ENCODE peak calls at places on chromosomes 11 and 22, in six cellular contexts. S is left lung, X is tibial nerve, E is lower leg skin, C is esophagus muscularis mucosa, H is neural crest cell. P is an unnamed sample.

GRCh38 chr11:72569966-72570892 is 104.0 kb downstream of the PDE2A start:
- DNase-seq in S (no peak), X (no peak), E (no peak), C (no peak), H (no peak), P (peak; percentile 89)

GRCh38 chr11:72222106-72222891 is 2.3 kb upstream of the INPPL1 start:
- DNase-seq in S (no peak), X (no peak), E (no peak), C (no peak), H (no peak), P (no peak)

GRCh38 chr11:69297926-69298777 is 4.2 kb downstream of the MYEOV start:
- DNase-seq in S (peak; percentile 90), X (peak; percentile 68), E (peak; percentile 78), C (no peak), H (no peak), P (peak; percentile 96)

GRCh38 chr11:100383357-100383865 is 303.7 kb upstream of the ARHGAP42 start:
- DNase-seq in S (no peak), X (no peak), E (no peak), C (no peak), H (no peak), P (no peak)

GRCh38 chr11:123304828-123305530 is 109.9 kb upstream of the CLMP start:
- DNase-seq in S (peak; percentile 45), X (no peak), E (no peak), C (no peak), H (no peak), P (no peak)

GRCh38 chr11:18521123-18521522 is 5.6 kb downstream of the TSG101 start:
- DNase-seq in S (no peak), X (no peak), E (no peak), C (no peak), H (no peak), P (no peak)

GRCh38 chr11:14323118-14323676 is 35.8 kb downstream of the RRAS2 start:
- DNase-seq in S (no peak), X (no peak), E (no peak), C (no peak), H (no peak), P (no peak)

GRCh38 chr22:43389227-43389836 is 22.5 kb upstream of the MPPED1 start:
- DNase-seq in S (peak; percentile 14), X (no peak), E (no peak), C (no peak), H (no peak), P (no peak)

GRCh38 chr11:125090816-125091215 is 20.6 kb downstream of the TMEM218 start:
- DNase-seq in S (no peak), X (no peak), E (no peak), C (no peak), H (no peak), P (no peak)

GRCh38 chr11:36062796-36063380 is 119.0 kb downstream of the LDLRAD3 start:
- DNase-seq in S (no peak), X (no peak), E (no peak), C (no peak), H (no peak), P (no peak)

GRCh38 chr22:27581688-27582087 is 219.9 kb downstream of the MN1 start:
- DNase-seq in S (peak; percentile 73), X (peak; percentile 91), E (peak; percentile 85), C (peak; percentile 97), H (no peak), P (no peak)

GRCh38 chr11:3223932-3224729 is 5.5 kb upstream of the MRGPRG start:
- DNase-seq in S (peak; percentile 26), X (no peak), E (no peak), C (no peak), H (no peak), P (no peak)

GRCh38 chr11:3189193-3189843 is 24.2 kb upstream of the OSBPL5 start:
- DNase-seq in S (no peak), X (no peak), E (no peak), C (no peak), H (no peak), P (no peak)

GRCh38 chr22:45531944-45532631 is 29.4 kb downstream of the FBLN1 start:
- DNase-seq in S (no peak), X (no peak), E (no peak), C (no peak), H (no peak), P (no peak)

GRCh38 chr11:48116843-48117242 is 99.8 kb upstream of the OR4B1 start:
- DNase-seq in S (no peak), X (no peak), E (no peak), C (no peak), H (no peak), P (no peak)

GRCh38 chr11:115338476-115338875 is 165.7 kb downstream of the CADM1 start:
- DNase-seq in S (no peak), X (no peak), E (no peak), C (no peak), H (no peak), P (no peak)

GRCh38 chr22:23070418-23071162 is at the start of gene GNAZ:
- DNase-seq in S (peak; percentile 34), X (no peak), E (no peak), C (no peak), H (peak; percentile 36), P (peak; percentile 45)

GRCh38 chr22:49723478-49724029 is 104.1 kb downstream of the BRD1 start:
- DNase-seq in S (no peak), X (no peak), E (no peak), C (peak; percentile 70), H (no peak), P (no peak)

GRCh38 chr11:64003807-64004589 is 17.8 kb downstream of the OTUB1 start:
- DNase-seq in S (no peak), X (no peak), E (no peak), C (no peak), H (no peak), P (no peak)

DNA sequence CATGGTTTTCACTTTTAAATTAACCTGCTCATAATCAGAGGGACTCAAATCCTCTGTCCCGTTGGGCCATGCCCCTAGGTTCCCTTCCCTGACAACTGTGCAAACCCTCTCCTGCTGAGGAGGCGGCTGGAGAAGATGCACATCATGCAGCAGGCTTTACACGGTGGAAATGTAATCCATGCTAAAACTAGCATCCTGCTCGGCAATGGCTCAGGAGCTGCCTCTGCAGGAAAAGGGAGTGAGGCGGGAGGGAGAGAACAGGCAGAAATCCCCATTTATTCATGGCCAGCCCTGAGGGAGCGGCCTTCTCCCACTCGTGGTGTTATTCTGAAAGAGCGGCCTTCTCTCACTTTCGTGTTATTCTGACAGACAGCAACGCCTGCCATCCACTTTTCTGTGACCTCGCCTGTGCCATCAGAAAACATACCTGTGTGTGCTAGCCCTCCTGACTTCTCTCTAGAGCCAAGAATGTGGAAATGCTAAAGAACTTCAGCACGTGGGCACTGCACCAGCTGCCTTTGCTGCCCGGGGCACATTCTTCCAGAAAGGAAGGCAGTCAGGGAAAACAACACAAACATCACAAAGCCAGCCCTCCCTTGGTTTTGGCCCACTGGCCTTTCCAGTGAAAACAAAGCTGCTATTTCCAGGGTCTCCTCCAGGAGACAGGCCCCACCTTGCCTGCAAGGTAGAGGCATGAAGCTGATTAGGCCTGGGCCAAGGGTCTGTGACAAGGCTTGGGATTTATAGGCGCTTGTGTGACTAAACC is 62.9 kb upstream of the BID start:
- DNase-seq in S (no peak), X (no peak), E (peak; percentile 58), C (no peak), H (no peak), P (no peak)
- TF ChIP-seq CTCF in S (no peak), X (no peak), E (no peak), C (no peak), H (no peak), P (no peak)

DNA sequence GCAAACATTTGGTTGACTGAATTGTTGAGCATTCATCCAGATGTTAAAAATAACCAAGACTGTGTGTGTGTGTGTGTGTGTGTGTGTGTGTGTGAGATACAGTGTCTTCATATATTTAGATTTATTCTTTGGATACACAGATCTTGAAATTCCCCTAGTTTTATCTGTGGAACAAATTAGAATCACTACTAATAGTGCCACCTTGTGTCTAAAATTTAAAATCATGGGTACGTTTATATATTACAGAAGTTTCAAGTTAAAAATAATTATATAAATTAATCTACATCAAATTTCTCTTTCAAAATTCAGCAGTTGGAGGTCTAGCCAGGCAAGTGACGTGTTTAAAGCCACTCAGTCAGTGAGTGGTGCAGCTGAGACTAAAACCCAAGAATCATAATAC is 1566.2 kb upstream of the TENM4 start:
- DNase-seq in S (no peak), X (no peak), E (no peak), C (no peak), H (no peak), P (no peak)
- TF ChIP-seq CTCF in S (no peak), X (no peak), E (no peak), C (no peak), H (peak; percentile 55), P (no peak)

GRCh38 chr22:42154731-42155543 is 24.3 kb upstream of the CYP2D6 start:
- DNase-seq in S (no peak), X (no peak), E (no peak), C (no peak), H (no peak), P (no peak)

GRCh38 chr22:42152661-42153270 is 22.2 kb upstream of the CYP2D6 start:
- DNase-seq in S (no peak), X (no peak), E (no peak), C (no peak), H (no peak), P (no peak)

GRCh38 chr22:42151924-42152635 is 21.5 kb upstream of the CYP2D6 start:
- DNase-seq in S (no peak), X (no peak), E (no peak), C (no peak), H (no peak), P (peak; percentile 38)

GRCh38 chr22:42156121-42156520 is 25.5 kb upstream of the CYP2D6 start:
- DNase-seq in S (no peak), X (no peak), E (no peak), C (no peak), H (no peak), P (no peak)

DNA sequence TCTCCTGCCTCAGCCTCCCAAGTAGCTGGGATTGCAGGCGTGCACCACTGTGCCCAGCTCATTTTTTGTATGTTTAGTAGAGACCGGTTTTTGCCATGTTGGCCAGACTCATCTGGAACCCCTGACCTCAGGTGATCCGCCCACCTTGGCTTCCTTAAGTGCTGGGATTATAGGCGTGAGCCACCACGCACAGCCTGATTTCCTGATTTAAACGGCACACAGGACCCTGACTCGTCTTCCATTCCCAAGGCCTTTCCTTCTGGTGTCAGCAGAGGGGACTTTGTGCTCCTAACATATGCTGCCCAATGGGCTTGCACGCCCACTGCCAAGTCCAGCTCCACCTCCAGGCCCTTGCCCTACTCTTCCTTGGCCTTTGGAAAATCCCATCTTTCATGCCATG is 23.7 kb upstream of the CYP2D6 start:
- DNase-seq in S (no peak), X (no peak), E (no peak), C (no peak), H (no peak), P (no peak)
- TF ChIP-seq CTCF in S (no peak), X (no peak), E (no peak), C (no peak), H (no peak), P (no peak)

DNA sequence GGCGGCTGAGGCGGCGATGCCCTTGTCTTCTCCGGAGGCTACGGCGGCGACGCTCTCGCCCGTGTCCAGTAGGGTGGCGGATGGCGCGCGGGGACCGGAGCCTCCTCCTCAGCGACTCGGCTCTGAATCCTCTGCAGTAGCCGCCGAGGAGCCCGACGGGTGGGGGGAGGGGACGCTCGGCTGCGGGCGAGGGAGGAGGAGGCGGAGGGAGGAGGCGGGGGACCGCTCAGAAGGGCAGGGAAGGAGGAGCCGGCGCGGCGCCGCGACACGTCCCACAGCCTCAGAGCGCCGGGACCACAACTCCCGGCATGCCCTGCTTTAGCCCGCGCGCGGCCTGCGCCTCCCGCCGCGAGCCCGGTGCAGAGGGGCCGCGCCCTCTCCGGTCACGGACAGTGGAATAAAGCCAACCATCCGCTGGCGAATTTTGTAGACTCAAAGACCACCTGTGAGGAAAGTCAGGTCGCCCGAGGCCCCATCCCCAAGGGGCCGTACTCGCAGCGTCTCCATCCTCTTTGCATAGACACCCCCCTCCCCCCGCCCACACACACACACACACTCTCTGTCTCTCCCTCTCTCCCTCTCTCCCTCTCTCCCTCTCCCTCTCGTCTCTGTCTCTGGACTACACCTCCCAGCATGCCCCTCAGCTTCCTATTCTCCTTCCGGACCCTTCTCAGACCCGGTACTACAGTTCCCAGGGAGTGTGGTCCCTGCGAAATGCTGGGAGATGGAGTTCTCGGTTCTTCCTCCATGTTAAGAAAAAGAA is at the start of gene FAM168A:
- DNase-seq in S (peak; percentile 97), X (peak; percentile 92), E (peak; percentile 93), C (peak; percentile 97), H (peak; percentile 84), P (peak; percentile 95)
- TF ChIP-seq CTCF in S (no peak), X (peak; percentile 65), E (no peak), C (peak; percentile 40), H (peak; percentile 56), P (peak; percentile 38)